ENCODE peak calls at places on chromosomes 2 and 18, in seven cellular contexts. One of them, this sample, is unnamed.

GRCh38 chr18:3903341-3903740 is 453.4 kb downstream of the TGIF1 start:
- DNase-seq in stimulated activated CD4-positive, alpha-beta T cell treated with anti-CD3 and anti-CD28 coated beads, Interleukin-1b, Interleukin-23, amount 100 ng/mL, for 1 hour: no peak
- DNase-seq in NCI-H2081: no peak
- DNase-seq in right cardiac atrium: no peak
- DNase-seq in substantia nigra: no peak
- DNase-seq in fibroblast of lung: peak
- DNase-seq in activated CD4-positive, CD25-positive, alpha-beta regulatory T cell: no peak
- DNase-seq in this sample: peak

GRCh38 chr2:124755386-124755785 is 730.3 kb downstream of the CNTNAP5 start:
- DNase-seq in stimulated activated CD4-positive, alpha-beta T cell treated with anti-CD3 and anti-CD28 coated beads, Interleukin-1b, Interleukin-23, amount 100 ng/mL, for 1 hour: no peak
- DNase-seq in NCI-H2081: no peak
- DNase-seq in right cardiac atrium: no peak
- DNase-seq in substantia nigra: no peak
- DNase-seq in fibroblast of lung: no peak
- DNase-seq in activated CD4-positive, CD25-positive, alpha-beta regulatory T cell: no peak
- DNase-seq in this sample: no peak

GRCh38 chr2:115165529-115166109 is 723.2 kb downstream of the DPP10 start:
- DNase-seq in stimulated activated CD4-positive, alpha-beta T cell treated with anti-CD3 and anti-CD28 coated beads, Interleukin-1b, Interleukin-23, amount 100 ng/mL, for 1 hour: no peak
- DNase-seq in NCI-H2081: peak
- DNase-seq in right cardiac atrium: no peak
- DNase-seq in substantia nigra: no peak
- DNase-seq in fibroblast of lung: peak
- DNase-seq in activated CD4-positive, CD25-positive, alpha-beta regulatory T cell: no peak
- DNase-seq in this sample: peak

GRCh38 chr18:70973626-70974025 is 684.8 kb downstream of the SOCS6 start:
- DNase-seq in stimulated activated CD4-positive, alpha-beta T cell treated with anti-CD3 and anti-CD28 coated beads, Interleukin-1b, Interleukin-23, amount 100 ng/mL, for 1 hour: no peak
- DNase-seq in NCI-H2081: no peak
- DNase-seq in right cardiac atrium: no peak
- DNase-seq in substantia nigra: no peak
- DNase-seq in fibroblast of lung: no peak
- DNase-seq in activated CD4-positive, CD25-positive, alpha-beta regulatory T cell: no peak
- DNase-seq in this sample: no peak

GRCh38 chr2:230356084-230356483 is 29.1 kb downstream of the SP140L start:
- DNase-seq in stimulated activated CD4-positive, alpha-beta T cell treated with anti-CD3 and anti-CD28 coated beads, Interleukin-1b, Interleukin-23, amount 100 ng/mL, for 1 hour: no peak
- DNase-seq in NCI-H2081: no peak
- DNase-seq in right cardiac atrium: no peak
- DNase-seq in substantia nigra: no peak
- DNase-seq in fibroblast of lung: peak
- DNase-seq in activated CD4-positive, CD25-positive, alpha-beta regulatory T cell: no peak
- DNase-seq in this sample: peak

GRCh38 chr2:51695531-51695930 is 663.6 kb upstream of the NRXN1 start:
- DNase-seq in stimulated activated CD4-positive, alpha-beta T cell treated with anti-CD3 and anti-CD28 coated beads, Interleukin-1b, Interleukin-23, amount 100 ng/mL, for 1 hour: no peak
- DNase-seq in NCI-H2081: no peak
- DNase-seq in right cardiac atrium: no peak
- DNase-seq in substantia nigra: no peak
- DNase-seq in fibroblast of lung: peak
- DNase-seq in activated CD4-positive, CD25-positive, alpha-beta regulatory T cell: no peak
- DNase-seq in this sample: no peak

GRCh38 chr2:159459279-159459678 is 157.1 kb downstream of the BAZ2B start:
- DNase-seq in stimulated activated CD4-positive, alpha-beta T cell treated with anti-CD3 and anti-CD28 coated beads, Interleukin-1b, Interleukin-23, amount 100 ng/mL, for 1 hour: no peak
- DNase-seq in NCI-H2081: no peak
- DNase-seq in right cardiac atrium: no peak
- DNase-seq in substantia nigra: no peak
- DNase-seq in fibroblast of lung: peak
- DNase-seq in activated CD4-positive, CD25-positive, alpha-beta regulatory T cell: no peak
- DNase-seq in this sample: no peak

GRCh38 chr2:236628256-236628961 is 58.8 kb downstream of the ACKR3 start:
- DNase-seq in stimulated activated CD4-positive, alpha-beta T cell treated with anti-CD3 and anti-CD28 coated beads, Interleukin-1b, Interleukin-23, amount 100 ng/mL, for 1 hour: no peak
- DNase-seq in NCI-H2081: no peak
- DNase-seq in right cardiac atrium: no peak
- DNase-seq in substantia nigra: no peak
- DNase-seq in fibroblast of lung: no peak
- DNase-seq in activated CD4-positive, CD25-positive, alpha-beta regulatory T cell: no peak
- DNase-seq in this sample: no peak